ENCODE peak calls at places on chromosomes 12 and 14, in ten cellular contexts. E is A673, W is psoas muscle, G is stomach, F is dorsolateral prefrontal cortex, R is thoracic aorta, H is astrocyte, Z is AG04450, V is lower lobe of right lung, P is PC-9. B is an unnamed sample.

GRCh38 chr12:100651694-100652093 is 78.2 kb downstream of the GAS2L3 start:
- DNase-seq in E (no peak), W (no peak), G (no peak), F (no peak), R (no peak), H (no peak), Z (no peak), V (no peak), P (no peak), B (no peak)

GRCh38 chr12:106417926-106418910 is 60.7 kb downstream of the POLR3B start:
- DNase-seq in E (peak; percentile 22), W (no peak), G (no peak), F (no peak), R (no peak), H (peak; percentile 90), Z (no peak), V (no peak), P (peak; percentile 13), B (peak; percentile 53)

GRCh38 chr12:71955946-71956345 is 17.3 kb downstream of the TPH2 start:
- DNase-seq in E (no peak), W (no peak), G (no peak), F (no peak), R (no peak), H (peak; percentile 57), Z (peak; percentile 65), V (no peak), P (no peak), B (no peak)

GRCh38 chr12:95978774-95979173 is 17.4 kb downstream of the HAL start:
- DNase-seq in E (no peak), W (no peak), G (no peak), F (no peak), R (no peak), H (no peak), Z (no peak), V (no peak), P (no peak), B (no peak)

GRCh38 chr12:123506059-123506842 is 27.3 kb downstream of the RILPL1 start:
- DNase-seq in E (no peak), W (no peak), G (no peak), F (no peak), R (no peak), H (no peak), Z (no peak), V (no peak), P (no peak), B (no peak)

GRCh38 chr12:53193040-53193439 is 12.3 kb upstream of the CSAD start:
- DNase-seq in E (no peak), W (no peak), G (no peak), F (no peak), R (no peak), H (no peak), Z (no peak), V (no peak), P (no peak), B (no peak)

GRCh38 chr14:65137648-65138317 is 35.5 kb upstream of the MAX start:
- DNase-seq in E (no peak), W (no peak), G (no peak), F (no peak), R (no peak), H (peak; percentile 70), Z (no peak), V (no peak), P (no peak), B (peak; percentile 34)

GRCh38 chr12:95143784-95144205 is 70.4 kb upstream of the NR2C1 start:
- DNase-seq in E (peak; percentile 41), W (no peak), G (no peak), F (no peak), R (no peak), H (peak; percentile 27), Z (no peak), V (no peak), P (no peak), B (no peak)

GRCh38 chr12:46384451-46385301 is 12.1 kb upstream of the SLC38A2 start:
- DNase-seq in E (no peak), W (no peak), G (no peak), F (no peak), R (no peak), H (no peak), Z (no peak), V (no peak), P (no peak), B (no peak)

GRCh38 chr12:26264215-26264838 is 69.0 kb downstream of the SSPN start:
- DNase-seq in E (no peak), W (no peak), G (no peak), F (no peak), R (no peak), H (no peak), Z (no peak), V (no peak), P (no peak), B (no peak)

GRCh38 chr12:62320054-62320453 is 59.9 kb downstream of the USP15 start:
- DNase-seq in E (no peak), W (no peak), G (no peak), F (no peak), R (no peak), H (no peak), Z (no peak), V (no peak), P (no peak), B (no peak)

GRCh38 chr14:33435911-33436310 is 497.2 kb downstream of the NPAS3 start:
- DNase-seq in E (no peak), W (no peak), G (no peak), F (no peak), R (no peak), H (peak; percentile 98), Z (no peak), V (no peak), P (no peak), B (peak; percentile 74)

GRCh38 chr12:76318773-76319594 is 29.2 kb downstream of the BBS10 start:
- DNase-seq in E (no peak), W (no peak), G (no peak), F (no peak), R (no peak), H (no peak), Z (no peak), V (no peak), P (no peak), B (no peak)

GRCh38 chr14:30108975-30109700 is 181.5 kb upstream of the PRKD1 start:
- DNase-seq in E (no peak), W (no peak), G (no peak), F (no peak), R (no peak), H (peak; percentile 20), Z (peak; percentile 56), V (no peak), P (no peak), B (no peak)

GRCh38 chr14:106586098-106586704 is 1059.8 kb downstream of the TMEM121 start:
- DNase-seq in E (peak; percentile 64), W (no peak), G (peak; percentile 42), F (no peak), R (no peak), H (no peak), Z (no peak), V (peak; percentile 58), P (peak; percentile 18), B (peak; percentile 8)

GRCh38 chr14:31229638-31230229 is 22.1 kb upstream of the HECTD1 start:
- DNase-seq in E (peak; percentile 69), W (peak; percentile 56), G (peak; percentile 86), F (peak; percentile 34), R (no peak), H (peak; percentile 91), Z (peak; percentile 88), V (peak; percentile 69), P (peak; percentile 67), B (peak; percentile 93)

GRCh38 chr14:53537421-53538315 is 384.5 kb upstream of the DDHD1 start:
- DNase-seq in E (no peak), W (no peak), G (no peak), F (no peak), R (no peak), H (no peak), Z (peak; percentile 53), V (no peak), P (no peak), B (no peak)

GRCh38 chr12:57133916-57134315 is 5.6 kb downstream of the LRP1 start:
- DNase-seq in E (no peak), W (peak; percentile 46), G (no peak), F (no peak), R (no peak), H (no peak), Z (no peak), V (no peak), P (no peak), B (no peak)
- H3K27ac ChIP-seq in E (no peak overlapping the region), W (peak overlapping the region; percentile 27), G (peak overlapping the region; percentile 98), F (peak overlapping the region; percentile 62), R (peak overlapping the region; percentile 80), H (peak overlapping the region; percentile 66), Z (peak overlapping the region; percentile 39), V (peak overlapping the region; percentile 18), P (no peak overlapping the region), B (peak overlapping the region; percentile 53)

GRCh38 chr14:81164167-81164774 is 56.5 kb downstream of the GTF2A1 start:
- DNase-seq in E (peak; percentile 78), W (peak; percentile 13), G (peak; percentile 46), F (peak; percentile 37), R (no peak), H (peak; percentile 64), Z (peak; percentile 15), V (no peak), P (peak; percentile 35), B (peak; percentile 57)
- TF ChIP-seq CTCF in E (peak; percentile 82), W (peak; percentile 41), G (no peak), F (peak; percentile 35), R (no peak), H (peak; percentile 71), Z (peak; percentile 67), V (peak; percentile 63), P (peak; percentile 50), B (peak; percentile 14)

DNA sequence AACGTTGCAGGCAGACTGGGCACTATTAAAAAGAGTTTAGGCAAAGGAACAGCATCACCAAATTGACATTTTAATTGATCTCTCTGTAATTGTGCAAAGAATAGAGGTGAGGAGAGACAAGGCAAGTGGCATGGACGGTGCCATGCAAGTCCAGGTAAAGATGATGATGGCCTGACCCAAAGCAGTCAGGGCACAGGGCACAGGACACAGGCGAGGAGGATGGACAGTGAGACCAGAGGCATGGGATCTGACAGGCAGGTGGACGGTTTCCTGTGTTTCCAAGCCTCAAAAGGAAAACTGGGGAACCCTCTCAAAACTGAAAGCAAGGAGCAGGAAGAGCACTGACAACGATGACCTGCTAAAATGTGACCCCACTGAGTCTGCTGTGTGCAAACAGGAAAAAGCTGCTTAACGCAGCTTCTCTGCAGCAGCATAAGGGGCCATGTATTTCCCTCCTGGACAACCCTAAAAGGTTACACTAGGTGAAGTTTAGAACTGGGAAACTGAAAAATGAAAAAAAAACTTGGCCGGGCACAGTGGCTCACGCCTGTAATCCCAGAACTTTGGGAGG is 50.9 kb downstream of the CLIP1 start:
- DNase-seq in E (no peak), W (no peak), G (no peak), F (no peak), R (no peak), H (no peak), Z (no peak), V (no peak), P (no peak), B (no peak)
- H3K27ac ChIP-seq in E (peak overlapping the region; percentile 17), W (peak overlapping the region; percentile 89), G (no peak overlapping the region), F (no peak overlapping the region), R (peak overlapping the region; percentile 43), H (no peak overlapping the region), Z (no peak overlapping the region), V (no peak overlapping the region), P (no peak overlapping the region), B (peak overlapping the region; percentile 28)

DNA sequence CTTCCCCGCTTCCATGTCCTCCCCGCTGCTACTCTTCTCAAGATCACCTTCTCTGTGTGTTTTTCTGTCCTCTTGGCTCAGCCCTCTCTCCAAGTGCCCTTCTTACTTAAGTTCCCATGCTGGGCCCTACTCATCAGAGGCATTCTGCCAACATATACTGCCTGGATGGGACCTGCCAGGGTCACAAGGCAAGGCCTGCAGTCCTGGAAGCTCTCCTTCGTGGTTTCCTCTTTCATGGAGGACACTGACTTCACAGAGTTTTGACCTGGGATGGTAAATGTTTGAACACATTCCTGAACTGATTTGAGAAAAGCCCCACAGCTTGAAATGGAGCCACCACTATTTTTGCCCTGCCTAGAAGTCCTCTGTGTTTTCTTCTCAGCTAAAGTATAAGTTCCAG is 140.9 kb downstream of the TMEM30B start:
- DNase-seq in E (no peak), W (no peak), G (no peak), F (no peak), R (no peak), H (peak; percentile 36), Z (no peak), V (no peak), P (no peak), B (no peak)
- TF ChIP-seq CTCF in E (no peak), W (no peak), G (no peak), F (no peak), R (no peak), H (no peak), Z (no peak), V (no peak), P (no peak), B (no peak)